ENCODE peak calls at places on chromosomes 13 and 19, in five cellular contexts. M, X, J, P and A are unnamed samples.

GRCh38 chr13:114024603-114025431 is 50.9 kb upstream of the C13orf46 start:
- DNase-seq in M (no peak), X (peak; percentile 63), J (peak; percentile 47), P (no peak), A (no peak)

GRCh38 chr19:47019431-47020041 is at the start of gene NPAS1:
- DNase-seq in M (no peak), X (no peak), J (no peak), P (no peak), A (no peak)

GRCh38 chr19:633786-634639 is 676 bp upstream of the POLRMT start:
- DNase-seq in M (no peak), X (no peak), J (no peak), P (no peak), A (no peak)

GRCh38 chr13:23321534-23322241 is 111.8 kb downstream of the SACS start:
- DNase-seq in M (no peak), X (peak; percentile 17), J (peak; percentile 11), P (peak; percentile 2), A (no peak)

GRCh38 chr13:65499251-65499650 is 1730.9 kb downstream of the PCDH9 start:
- DNase-seq in M (no peak), X (no peak), J (no peak), P (no peak), A (no peak)

GRCh38 chr13:87674143-87674772 is 3.1 kb downstream of the SLITRK5 start:
- DNase-seq in M (no peak), X (no peak), J (no peak), P (no peak), A (no peak)

GRCh38 chr13:59494560-59494970 is 669.2 kb downstream of the DIAPH3 start:
- DNase-seq in M (no peak), X (no peak), J (no peak), P (no peak), A (peak; percentile 34)

GRCh38 chr19:21022996-21023395 is 2.5 kb downstream of the ZNF430 start:
- DNase-seq in M (peak; percentile 21), X (no peak), J (no peak), P (no peak), A (no peak)

GRCh38 chr19:55443045-55443823 is at the start of gene SHISA7:
- DNase-seq in M (peak; percentile 75), X (no peak), J (no peak), P (no peak), A (no peak)

GRCh38 chr13:67230774-67231480 is 791 bp upstream of the PCDH9 start:
- DNase-seq in M (no peak), X (peak; percentile 39), J (peak; percentile 55), P (no peak), A (peak; percentile 56)

GRCh38 chr19:54473071-54473941 is at the start of gene CDC42EP5:
- DNase-seq in M (no peak), X (peak; percentile 86), J (peak; percentile 85), P (no peak), A (peak; percentile 51)

GRCh38 chr13:73870970-73871935 is 263.0 kb downstream of the KLF12 start:
- DNase-seq in M (no peak), X (no peak), J (no peak), P (no peak), A (no peak)